ENCODE peak calls at places on chromosomes 12 and 14, in six cellular contexts. C is GM12864; B is CD4-positive, CD25-positive, alpha-beta regulatory T cell; H is DND-41; S is Jurkat, Clone E6-1; D is astrocyte of the spinal cord. T is an unnamed sample.

GRCh38 chr12:15045451-15045850 is 72.6 kb downstream of the PDE6H start:
- DNase-seq in C (no peak), B (no peak), H (no peak), S (no peak), D (no peak), T (no peak)

GRCh38 chr12:26077915-26078314 is 46.9 kb downstream of the BHLHE41 start:
- DNase-seq in C (no peak), B (no peak), H (no peak), S (no peak), D (no peak), T (no peak)

GRCh38 chr12:93415723-93416464 is 25.9 kb downstream of the UBE2N start:
- DNase-seq in C (no peak), B (no peak), H (no peak), S (no peak), D (peak; percentile 86), T (no peak)

GRCh38 chr14:87944987-87945604 is 47.9 kb downstream of the GALC start:
- DNase-seq in C (peak; percentile 45), B (peak; percentile 81), H (no peak), S (peak; percentile 71), D (peak; percentile 64), T (no peak)

GRCh38 chr12:27083861-27084271 is 1.5 kb upstream of the C12orf71 start:
- DNase-seq in C (no peak), B (no peak), H (no peak), S (no peak), D (peak; percentile 67), T (no peak)

GRCh38 chr14:90578283-90578985 is 181.6 kb downstream of the CALM1 start:
- DNase-seq in C (no peak), B (no peak), H (no peak), S (no peak), D (no peak), T (no peak)

GRCh38 chr12:94793191-94793595 is 142.8 kb upstream of the TMCC3 start:
- DNase-seq in C (no peak), B (peak; percentile 58), H (no peak), S (no peak), D (peak; percentile 50), T (no peak)

GRCh38 chr12:111085100-111085499 is 164.7 kb upstream of the MYL2 start:
- DNase-seq in C (no peak), B (no peak), H (no peak), S (no peak), D (no peak), T (no peak)

DNA sequence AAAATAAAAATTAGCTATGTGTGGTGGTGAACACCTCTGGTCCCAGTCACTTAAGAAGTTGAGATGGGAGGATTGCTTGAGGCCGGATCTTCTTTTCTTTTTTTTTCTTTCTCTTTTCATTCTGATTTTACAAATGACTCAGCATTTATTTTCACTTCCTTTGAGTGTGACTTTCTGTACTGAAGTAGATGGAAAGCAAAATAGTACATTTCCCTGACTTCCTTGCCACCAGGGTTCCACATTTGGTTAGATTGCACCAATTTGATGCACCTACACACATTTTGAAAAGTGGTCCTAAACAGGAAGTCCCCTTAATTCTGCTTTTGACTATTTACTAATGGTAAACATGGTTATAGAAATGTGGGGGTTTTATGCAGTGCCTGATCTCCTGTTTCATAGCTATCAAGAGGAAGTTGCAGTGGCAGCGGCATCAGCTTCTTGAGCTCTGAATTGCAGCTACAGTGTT is 13.0 kb upstream of the LEMD3 start:
- DNase-seq in C (peak; percentile 69), B (peak; percentile 83), H (peak; percentile 16), S (no peak), D (no peak), T (no peak)
- H3K4me3 ChIP-seq in C (no peak overlapping the region), B (peak overlapping the region; percentile 61), H (no peak overlapping the region), S (no peak overlapping the region), D (no peak overlapping the region), T (no peak overlapping the region)

GRCh38 chr12:104534857-104535248 is 78.1 kb downstream of the CHST11 start:
- DNase-seq in C (no peak), B (no peak), H (no peak), S (no peak), D (no peak), T (no peak)

GRCh38 chr12:104536841-104537240 is 80.1 kb downstream of the CHST11 start:
- DNase-seq in C (no peak), B (no peak), H (no peak), S (no peak), D (no peak), T (no peak)

GRCh38 chr12:104535383-104535782 is 78.6 kb downstream of the CHST11 start:
- DNase-seq in C (no peak), B (no peak), H (no peak), S (no peak), D (peak; percentile 47), T (no peak)

GRCh38 chr12:104534162-104534856 is 77.6 kb downstream of the CHST11 start:
- DNase-seq in C (no peak), B (no peak), H (no peak), S (no peak), D (no peak), T (no peak)

DNA sequence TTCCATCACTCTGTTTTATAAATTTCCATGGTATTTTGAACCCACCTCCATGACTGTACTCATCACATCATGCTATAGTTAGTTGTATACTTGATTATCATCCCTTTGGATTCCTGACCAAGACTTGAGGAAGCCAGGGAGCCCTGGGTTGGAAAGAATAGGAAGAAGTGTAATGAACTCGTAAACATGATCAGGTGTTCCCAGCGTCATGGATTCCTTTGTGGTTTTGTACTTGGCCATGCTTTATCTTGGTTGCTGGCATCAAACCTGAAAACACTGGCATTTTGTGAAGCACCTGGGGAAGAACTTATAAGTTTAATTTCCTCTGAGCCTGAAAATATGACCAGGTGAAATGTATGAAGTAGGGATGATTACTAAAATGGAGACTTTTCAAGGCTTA is 76.4 kb downstream of the CHST11 start:
- DNase-seq in C (no peak), B (no peak), H (no peak), S (no peak), D (no peak), T (no peak)
- H3K4me3 ChIP-seq in C (no peak overlapping the region), B (peak overlapping the region; percentile 12), H (no peak overlapping the region), S (no peak overlapping the region), D (no peak overlapping the region), T (no peak overlapping the region)

GRCh38 chr14:49581961-49582210 is 4.3 kb downstream of the RPS29 start:
- DNase-seq in C (no peak), B (no peak), H (no peak), S (no peak), D (no peak), T (no peak)

GRCh38 chr14:49582211-49582977 is 3.8 kb downstream of the RPS29 start:
- DNase-seq in C (no peak), B (no peak), H (no peak), S (no peak), D (no peak), T (no peak)

GRCh38 chr14:49581209-49581960 is 4.8 kb downstream of the RPS29 start:
- DNase-seq in C (no peak), B (no peak), H (no peak), S (no peak), D (no peak), T (no peak)

GRCh38 chr14:49584058-49584457 is 2.1 kb downstream of the RPS29 start:
- DNase-seq in C (no peak), B (no peak), H (no peak), S (no peak), D (no peak), T (no peak)

DNA sequence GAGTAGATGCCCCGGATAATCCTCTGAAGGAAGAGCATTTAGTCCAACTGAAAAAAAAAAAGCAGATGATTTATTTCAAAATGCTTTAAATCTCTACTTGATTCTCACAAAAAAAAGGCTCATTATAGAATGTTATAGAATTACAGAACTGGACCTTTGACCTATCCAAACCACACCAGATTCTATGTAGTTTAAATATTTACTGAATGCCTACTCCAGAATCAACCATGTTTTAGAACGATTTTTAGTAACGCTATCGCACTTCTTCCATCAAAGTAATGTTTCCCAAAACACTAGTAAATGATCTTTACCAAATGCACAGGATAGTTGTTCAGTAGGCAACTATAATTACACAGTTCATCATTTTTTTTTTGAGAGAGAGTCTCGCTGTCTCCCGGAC is 2.6 kb downstream of the RPS29 start:
- DNase-seq in C (no peak), B (no peak), H (no peak), S (no peak), D (no peak), T (no peak)
- H3K4me3 ChIP-seq in C (peak overlapping the region; percentile 70), B (peak overlapping the region; percentile 100), H (peak overlapping the region; percentile 87), S (no peak overlapping the region), D (no peak overlapping the region), T (peak overlapping the region; percentile 91)

DNA sequence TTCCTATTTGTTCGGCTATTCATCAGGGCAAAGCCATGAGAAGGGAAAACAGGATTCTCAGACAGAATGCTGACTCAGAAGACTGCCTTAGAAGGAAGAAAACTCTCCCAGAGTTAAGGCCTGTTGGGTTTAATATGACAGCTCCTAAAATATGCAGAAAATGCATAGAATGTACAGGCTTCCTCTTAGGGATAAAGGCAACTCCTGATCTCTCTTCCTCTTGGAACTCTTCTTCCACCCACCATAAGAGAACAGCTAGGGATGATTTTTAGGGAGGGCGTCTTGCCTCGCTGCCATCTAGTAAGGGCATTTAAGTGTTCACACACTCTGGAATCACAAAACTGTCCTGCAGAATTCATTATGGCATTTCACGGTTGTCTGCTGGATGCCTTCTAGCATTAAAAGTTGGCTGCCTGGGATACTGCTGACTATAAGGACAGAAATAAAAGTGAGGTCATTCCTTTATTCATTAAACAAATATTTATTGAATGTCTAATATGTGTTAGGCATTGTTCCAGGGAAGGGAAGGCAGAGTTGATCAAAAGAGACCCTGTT is 73.7 kb downstream of the DCAF5 start:
- DNase-seq in C (no peak), B (no peak), H (no peak), S (no peak), D (peak; percentile 90), T (no peak)
- H3K4me3 ChIP-seq in C (no peak overlapping the region), B (no peak overlapping the region), H (no peak overlapping the region), S (no peak overlapping the region), D (no peak overlapping the region), T (no peak overlapping the region)

GRCh38 chr12:54585243-54585642 is 3.2 kb downstream of the PPP1R1A start:
- DNase-seq in C (no peak), B (no peak), H (no peak), S (no peak), D (no peak), T (no peak)

GRCh38 chr12:54586620-54587019 is 1.8 kb downstream of the PPP1R1A start:
- DNase-seq in C (no peak), B (no peak), H (no peak), S (no peak), D (no peak), T (no peak)

GRCh38 chr12:54588110-54588831 is at the start of gene PPP1R1A:
- DNase-seq in C (no peak), B (no peak), H (no peak), S (no peak), D (no peak), T (no peak)

GRCh38 chr12:54588892-54589291 is 433 bp upstream of the PPP1R1A start:
- DNase-seq in C (no peak), B (no peak), H (no peak), S (no peak), D (no peak), T (no peak)

GRCh38 chr12:54587315-54587821 is 1.1 kb downstream of the PPP1R1A start:
- DNase-seq in C (no peak), B (no peak), H (no peak), S (no peak), D (no peak), T (no peak)
- H3K4me3 ChIP-seq in C (no peak overlapping the region), B (no peak overlapping the region), H (no peak overlapping the region), S (no peak overlapping the region), D (no peak overlapping the region), T (no peak overlapping the region)

GRCh38 chr12:109099426-109100020 is 2.1 kb downstream of the UNG start:
- DNase-seq in C (no peak), B (peak; percentile 44), H (no peak), S (peak; percentile 54), D (no peak), T (no peak)
- H3K4me3 ChIP-seq in C (no peak overlapping the region), B (peak overlapping the region; percentile 82), H (peak overlapping the region; percentile 68), S (peak overlapping the region; percentile 77), D (no peak overlapping the region), T (peak overlapping the region; percentile 98)